ENCODE peak calls at places on chromosomes 2 and 18, in five cellular contexts. One of them, this sample, is unnamed.

GRCh38 chr2:101823347-101823791 is 125.9 kb downstream of the MAP4K4 start:
- DNase-seq in body of pancreas: peak; percentile 69
- DNase-seq in MM.1S: peak; percentile 77
- DNase-seq in SW480: peak; percentile 31
- DNase-seq in cardiac muscle cell: peak; percentile 73
- DNase-seq in this sample: peak; percentile 67

GRCh38 chr18:77617681-77618080 is 368.0 kb downstream of the GALR1 start:
- DNase-seq in body of pancreas: no peak
- DNase-seq in MM.1S: no peak
- DNase-seq in SW480: peak; percentile 2
- DNase-seq in cardiac muscle cell: no peak
- DNase-seq in this sample: no peak

GRCh38 chr2:58502931-58503330 is 261.8 kb upstream of the FANCL start:
- DNase-seq in body of pancreas: no peak
- DNase-seq in MM.1S: no peak
- DNase-seq in SW480: no peak
- DNase-seq in cardiac muscle cell: no peak
- DNase-seq in this sample: no peak

GRCh38 chr2:138652378-138652777 is 127.8 kb downstream of the NXPH2 start:
- DNase-seq in body of pancreas: no peak
- DNase-seq in MM.1S: no peak
- DNase-seq in SW480: no peak
- DNase-seq in cardiac muscle cell: no peak
- DNase-seq in this sample: no peak

GRCh38 chr18:55406374-55407045 is 181.5 kb downstream of the TCF4 start:
- DNase-seq in body of pancreas: no peak
- DNase-seq in MM.1S: no peak
- DNase-seq in SW480: no peak
- DNase-seq in cardiac muscle cell: no peak
- DNase-seq in this sample: no peak

GRCh38 chr2:11128258-11128951 is 26.9 kb upstream of the SLC66A3 start:
- DNase-seq in body of pancreas: no peak
- DNase-seq in MM.1S: no peak
- DNase-seq in SW480: no peak
- DNase-seq in cardiac muscle cell: no peak
- DNase-seq in this sample: no peak

GRCh38 chr2:9174771-9175441 is 31.7 kb upstream of the ASAP2 start:
- DNase-seq in body of pancreas: no peak
- DNase-seq in MM.1S: no peak
- DNase-seq in SW480: peak; percentile 74
- DNase-seq in cardiac muscle cell: peak; percentile 54
- DNase-seq in this sample: peak; percentile 34

GRCh38 chr18:32776525-32776924 is 3.7 kb upstream of the KLHL14 start:
- DNase-seq in body of pancreas: no peak
- DNase-seq in MM.1S: no peak
- DNase-seq in SW480: no peak
- DNase-seq in cardiac muscle cell: no peak
- DNase-seq in this sample: no peak

GRCh38 chr2:45302011-45302325 is 292.7 kb upstream of the SIX2 start:
- DNase-seq in body of pancreas: no peak
- DNase-seq in MM.1S: no peak
- DNase-seq in SW480: no peak
- DNase-seq in cardiac muscle cell: no peak
- DNase-seq in this sample: no peak

GRCh38 chr18:51630706-51631105 is 433.2 kb upstream of the MEX3C start:
- DNase-seq in body of pancreas: no peak
- DNase-seq in MM.1S: peak; percentile 77
- DNase-seq in SW480: no peak
- DNase-seq in cardiac muscle cell: no peak
- DNase-seq in this sample: peak; percentile 61

GRCh38 chr2:96963316-96963715 is 23.1 kb downstream of the FAM178B start:
- DNase-seq in body of pancreas: no peak
- DNase-seq in MM.1S: no peak
- DNase-seq in SW480: peak; percentile 93
- DNase-seq in cardiac muscle cell: no peak
- DNase-seq in this sample: no peak